ENCODE peak calls at places on chromosomes 4 and X, in seven cellular contexts. One of them, this sample, is unnamed.
A peak's percentile ranks its signal among the peaks of the same experiment; 100 is the strongest.

GRCh38 chr4:141346144-141346543 is 125.4 kb downstream of the ZNF330 start:
- DNase-seq in RWPE2: no peak
- DNase-seq in AG10803: peak; percentile 79
- DNase-seq in neural progenitor cell: peak; percentile 7
- DNase-seq in psoas muscle: no peak
- DNase-seq in osteoblast: no peak
- DNase-seq in Panc1: no peak
- DNase-seq in this sample: no peak

GRCh38 chrX:128897611-128898010 is 625.7 kb downstream of the SMARCA1 start:
- DNase-seq in RWPE2: no peak
- DNase-seq in AG10803: no peak
- DNase-seq in neural progenitor cell: no peak
- DNase-seq in psoas muscle: no peak
- DNase-seq in osteoblast: no peak
- DNase-seq in Panc1: no peak
- DNase-seq in this sample: no peak

GRCh38 chr4:6844986-6845385 is 62.5 kb downstream of the KIAA0232 start:
- DNase-seq in RWPE2: no peak
- DNase-seq in AG10803: no peak
- DNase-seq in neural progenitor cell: peak; percentile 51
- DNase-seq in psoas muscle: no peak
- DNase-seq in osteoblast: peak; percentile 44
- DNase-seq in Panc1: no peak
- DNase-seq in this sample: no peak

GRCh38 chr4:2393353-2394270 is 24.8 kb downstream of the ZFYVE28 start:
- DNase-seq in RWPE2: peak; percentile 54
- DNase-seq in AG10803: no peak
- DNase-seq in neural progenitor cell: peak; percentile 79
- DNase-seq in psoas muscle: peak; percentile 48
- DNase-seq in osteoblast: peak; percentile 58
- DNase-seq in Panc1: no peak
- DNase-seq in this sample: no peak

GRCh38 chr4:3043272-3044020 is 30.9 kb downstream of the HTT-AS start:
- DNase-seq in RWPE2: no peak
- DNase-seq in AG10803: no peak
- DNase-seq in neural progenitor cell: no peak
- DNase-seq in psoas muscle: no peak
- DNase-seq in osteoblast: no peak
- DNase-seq in Panc1: no peak
- DNase-seq in this sample: no peak

GRCh38 chr4:76090241-76090691 is 15.8 kb downstream of the ART3 start:
- DNase-seq in RWPE2: no peak
- DNase-seq in AG10803: peak; percentile 72
- DNase-seq in neural progenitor cell: no peak
- DNase-seq in psoas muscle: no peak
- DNase-seq in osteoblast: peak; percentile 18
- DNase-seq in Panc1: no peak
- DNase-seq in this sample: peak; percentile 74

GRCh38 chrX:30713061-30713525 is 59.9 kb downstream of the GK start:
- DNase-seq in RWPE2: no peak
- DNase-seq in AG10803: peak; percentile 72
- DNase-seq in neural progenitor cell: peak; percentile 70
- DNase-seq in psoas muscle: no peak
- DNase-seq in osteoblast: no peak
- DNase-seq in Panc1: peak; percentile 12
- DNase-seq in this sample: peak; percentile 33

GRCh38 chr4:3353747-3354454 is 61.1 kb downstream of the RGS12 start:
- DNase-seq in RWPE2: no peak
- DNase-seq in AG10803: no peak
- DNase-seq in neural progenitor cell: no peak
- DNase-seq in psoas muscle: no peak
- DNase-seq in osteoblast: no peak
- DNase-seq in Panc1: no peak
- DNase-seq in this sample: no peak

GRCh38 chrX:39960219-39960618 is 137.5 kb downstream of the BCOR start:
- DNase-seq in RWPE2: no peak
- DNase-seq in AG10803: no peak
- DNase-seq in neural progenitor cell: no peak
- DNase-seq in psoas muscle: no peak
- DNase-seq in osteoblast: no peak
- DNase-seq in Panc1: no peak
- DNase-seq in this sample: no peak

GRCh38 chr4:56260320-56260719 is 127.0 kb downstream of the AASDH start:
- DNase-seq in RWPE2: no peak
- DNase-seq in AG10803: no peak
- DNase-seq in neural progenitor cell: no peak
- DNase-seq in psoas muscle: no peak
- DNase-seq in osteoblast: no peak
- DNase-seq in Panc1: no peak
- DNase-seq in this sample: no peak

GRCh38 chr4:165541773-165542459 is 163.1 kb downstream of the CPE start:
- DNase-seq in RWPE2: no peak
- DNase-seq in AG10803: no peak
- DNase-seq in neural progenitor cell: no peak
- DNase-seq in psoas muscle: no peak
- DNase-seq in osteoblast: no peak
- DNase-seq in Panc1: no peak
- DNase-seq in this sample: no peak

GRCh38 chr4:111323916-111324315 is 701.0 kb upstream of the PITX2 start:
- DNase-seq in RWPE2: no peak
- DNase-seq in AG10803: peak; percentile 48
- DNase-seq in neural progenitor cell: no peak
- DNase-seq in psoas muscle: no peak
- DNase-seq in osteoblast: no peak
- DNase-seq in Panc1: no peak
- DNase-seq in this sample: no peak

GRCh38 chr4:121147923-121148443 is 16.1 kb downstream of the TNIP3 start:
- DNase-seq in RWPE2: no peak
- DNase-seq in AG10803: peak; percentile 87
- DNase-seq in neural progenitor cell: no peak
- DNase-seq in psoas muscle: no peak
- DNase-seq in osteoblast: no peak
- DNase-seq in Panc1: no peak
- DNase-seq in this sample: peak; percentile 62

GRCh38 chr4:66539745-66540144 is 869.5 kb upstream of the EPHA5 start:
- DNase-seq in RWPE2: no peak
- DNase-seq in AG10803: no peak
- DNase-seq in neural progenitor cell: no peak
- DNase-seq in psoas muscle: no peak
- DNase-seq in osteoblast: no peak
- DNase-seq in Panc1: no peak
- DNase-seq in this sample: no peak

GRCh38 chr4:123127218-123127617 is 204.8 kb upstream of the NUDT6 start:
- DNase-seq in RWPE2: no peak
- DNase-seq in AG10803: peak; percentile 32
- DNase-seq in neural progenitor cell: no peak
- DNase-seq in psoas muscle: no peak
- DNase-seq in osteoblast: peak; percentile 53
- DNase-seq in Panc1: no peak
- DNase-seq in this sample: no peak

GRCh38 chrX:71315917-71316316 is 14.4 kb downstream of the ITGB1BP2 start:
- DNase-seq in RWPE2: no peak
- DNase-seq in AG10803: peak; percentile 66
- DNase-seq in neural progenitor cell: no peak
- DNase-seq in psoas muscle: no peak
- DNase-seq in osteoblast: peak; percentile 85
- DNase-seq in Panc1: no peak
- DNase-seq in this sample: peak; percentile 62

GRCh38 chr4:15901996-15902395 is 36.5 kb downstream of the FGFBP1 start:
- DNase-seq in RWPE2: no peak
- DNase-seq in AG10803: no peak
- DNase-seq in neural progenitor cell: no peak
- DNase-seq in psoas muscle: no peak
- DNase-seq in osteoblast: no peak
- DNase-seq in Panc1: no peak
- DNase-seq in this sample: no peak

GRCh38 chrX:56978172-56978571 is 17.2 kb downstream of the SPIN3 start:
- DNase-seq in RWPE2: no peak
- DNase-seq in AG10803: peak; percentile 31
- DNase-seq in neural progenitor cell: peak; percentile 7
- DNase-seq in psoas muscle: no peak
- DNase-seq in osteoblast: peak; percentile 39
- DNase-seq in Panc1: no peak
- DNase-seq in this sample: no peak

GRCh38 chrX:73615022-73615421 is 52.0 kb downstream of the CHIC1 start:
- DNase-seq in RWPE2: no peak
- DNase-seq in AG10803: no peak
- DNase-seq in neural progenitor cell: no peak
- DNase-seq in psoas muscle: no peak
- DNase-seq in osteoblast: no peak
- DNase-seq in Panc1: no peak
- DNase-seq in this sample: no peak

GRCh38 chr4:169988252-169988651 is 37.9 kb downstream of the MFAP3L start:
- DNase-seq in RWPE2: no peak
- DNase-seq in AG10803: no peak
- DNase-seq in neural progenitor cell: no peak
- DNase-seq in psoas muscle: no peak
- DNase-seq in osteoblast: no peak
- DNase-seq in Panc1: no peak
- DNase-seq in this sample: no peak

GRCh38 chr4:95204267-95204835 is 344.4 kb downstream of the UNC5C start:
- DNase-seq in RWPE2: no peak
- DNase-seq in AG10803: no peak
- DNase-seq in neural progenitor cell: no peak
- DNase-seq in psoas muscle: no peak
- DNase-seq in osteoblast: no peak
- DNase-seq in Panc1: no peak
- DNase-seq in this sample: no peak

GRCh38 chr4:16725252-16725651 is 173.2 kb downstream of the LDB2 start:
- DNase-seq in RWPE2: no peak
- DNase-seq in AG10803: no peak
- DNase-seq in neural progenitor cell: no peak
- DNase-seq in psoas muscle: no peak
- DNase-seq in osteoblast: no peak
- DNase-seq in Panc1: no peak
- DNase-seq in this sample: no peak

GRCh38 chr4:55887594-55887993 is 34.1 kb downstream of the EXOC1 start:
- DNase-seq in RWPE2: no peak
- DNase-seq in AG10803: no peak
- DNase-seq in neural progenitor cell: peak; percentile 21
- DNase-seq in psoas muscle: no peak
- DNase-seq in osteoblast: no peak
- DNase-seq in Panc1: no peak
- DNase-seq in this sample: no peak

GRCh38 chr4:128573781-128574508 is 235.6 kb upstream of the JADE1 start:
- DNase-seq in RWPE2: no peak
- DNase-seq in AG10803: peak; percentile 93
- DNase-seq in neural progenitor cell: no peak
- DNase-seq in psoas muscle: no peak
- DNase-seq in osteoblast: peak; percentile 81
- DNase-seq in Panc1: no peak
- DNase-seq in this sample: no peak

GRCh38 chr4:53804719-53805118 is 213.4 kb upstream of the LNX1 start:
- DNase-seq in RWPE2: no peak
- DNase-seq in AG10803: no peak
- DNase-seq in neural progenitor cell: peak; percentile 18
- DNase-seq in psoas muscle: no peak
- DNase-seq in osteoblast: no peak
- DNase-seq in Panc1: no peak
- DNase-seq in this sample: no peak

DNA sequence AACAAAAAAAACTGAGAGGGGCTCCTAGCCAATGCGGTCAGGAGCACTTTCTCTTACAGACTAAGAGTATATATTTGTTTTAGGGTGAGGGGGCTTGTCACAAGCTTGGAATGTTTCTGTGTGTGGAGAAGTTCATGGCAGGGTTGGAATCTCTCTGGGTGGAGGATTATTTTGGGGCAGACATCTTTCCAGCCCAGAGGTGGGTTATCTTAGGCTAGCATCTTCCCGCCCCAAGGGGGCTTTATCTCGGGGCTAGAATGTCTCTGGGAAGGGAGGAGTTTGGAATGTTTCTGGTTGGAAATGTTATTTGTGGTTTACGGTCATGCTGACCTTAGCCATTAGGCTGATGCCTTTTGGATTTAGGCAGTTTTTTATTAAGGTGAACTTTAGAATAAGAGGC is 205.7 kb downstream of the RELL1 start:
- DNase-seq in RWPE2: no peak
- DNase-seq in AG10803: no peak
- DNase-seq in neural progenitor cell: no peak
- DNase-seq in psoas muscle: no peak
- DNase-seq in osteoblast: no peak
- DNase-seq in Panc1: no peak
- DNase-seq in this sample: no peak
- H3K4me3 ChIP-seq in RWPE2: no peak overlapping the region
- H3K4me3 ChIP-seq in AG10803: no peak overlapping the region
- H3K4me3 ChIP-seq in neural progenitor cell: no peak overlapping the region
- H3K4me3 ChIP-seq in psoas muscle: no peak overlapping the region
- H3K4me3 ChIP-seq in osteoblast: no peak overlapping the region
- H3K4me3 ChIP-seq in Panc1: no peak overlapping the region
- H3K4me3 ChIP-seq in this sample: no peak overlapping the region

GRCh38 chrX:47621851-47622250 is 2.2 kb upstream of the SYN1 start:
- DNase-seq in RWPE2: no peak
- DNase-seq in AG10803: no peak
- DNase-seq in neural progenitor cell: no peak
- DNase-seq in psoas muscle: no peak
- DNase-seq in osteoblast: no peak
- DNase-seq in Panc1: no peak
- DNase-seq in this sample: no peak

GRCh38 chrX:47623540-47624027 is 3.9 kb upstream of the SYN1 start:
- DNase-seq in RWPE2: peak; percentile 57
- DNase-seq in AG10803: peak; percentile 74
- DNase-seq in neural progenitor cell: peak; percentile 90
- DNase-seq in psoas muscle: no peak
- DNase-seq in osteoblast: peak; percentile 95
- DNase-seq in Panc1: no peak
- DNase-seq in this sample: peak; percentile 27

GRCh38 chrX:47620303-47620685 is 637 bp upstream of the SYN1 start:
- DNase-seq in RWPE2: no peak
- DNase-seq in AG10803: no peak
- DNase-seq in neural progenitor cell: no peak
- DNase-seq in psoas muscle: no peak
- DNase-seq in osteoblast: no peak
- DNase-seq in Panc1: no peak
- DNase-seq in this sample: no peak

GRCh38 chrX:47618923-47619485 is 653 bp downstream of the SYN1 start:
- DNase-seq in RWPE2: no peak
- DNase-seq in AG10803: no peak
- DNase-seq in neural progenitor cell: no peak
- DNase-seq in psoas muscle: no peak
- DNase-seq in osteoblast: no peak
- DNase-seq in Panc1: no peak
- DNase-seq in this sample: no peak

GRCh38 chrX:47619486-47620302 is at the start of gene SYN1:
- DNase-seq in RWPE2: no peak
- DNase-seq in AG10803: peak; percentile 70
- DNase-seq in neural progenitor cell: peak; percentile 93
- DNase-seq in psoas muscle: peak; percentile 88
- DNase-seq in osteoblast: peak; percentile 97
- DNase-seq in Panc1: no peak
- DNase-seq in this sample: peak; percentile 7
- TF ChIP-seq CTCF in RWPE2: no peak
- TF ChIP-seq CTCF in AG10803: no peak
- TF ChIP-seq CTCF in neural progenitor cell: peak; percentile 9
- TF ChIP-seq CTCF in psoas muscle: peak; percentile 13
- TF ChIP-seq CTCF in osteoblast: no peak
- TF ChIP-seq CTCF in Panc1: peak; percentile 39
- TF ChIP-seq CTCF in this sample: no peak

GRCh38 chrX:131792356-131792749 is 230.7 kb upstream of the STK26 start:
- DNase-seq in RWPE2: no peak
- DNase-seq in AG10803: peak; percentile 23
- DNase-seq in neural progenitor cell: no peak
- DNase-seq in psoas muscle: peak; percentile 91
- DNase-seq in osteoblast: peak; percentile 91
- DNase-seq in Panc1: peak; percentile 99
- DNase-seq in this sample: peak; percentile 88
- H3K4me3 ChIP-seq in RWPE2: no peak overlapping the region
- H3K4me3 ChIP-seq in AG10803: no peak overlapping the region
- H3K4me3 ChIP-seq in neural progenitor cell: no peak overlapping the region
- H3K4me3 ChIP-seq in psoas muscle: peak overlapping the region; percentile 65
- H3K4me3 ChIP-seq in osteoblast: peak overlapping the region; percentile 67
- H3K4me3 ChIP-seq in Panc1: peak overlapping the region; percentile 78
- H3K4me3 ChIP-seq in this sample: peak overlapping the region; percentile 53

GRCh38 chr4:177339794-177340374 is 30.2 kb downstream of the NEIL3 start:
- DNase-seq in RWPE2: no peak
- DNase-seq in AG10803: peak; percentile 58
- DNase-seq in neural progenitor cell: no peak
- DNase-seq in psoas muscle: no peak
- DNase-seq in osteoblast: peak; percentile 52
- DNase-seq in Panc1: no peak
- DNase-seq in this sample: peak; percentile 10
- TF ChIP-seq CTCF in RWPE2: peak; percentile 81
- TF ChIP-seq CTCF in AG10803: peak; percentile 90
- TF ChIP-seq CTCF in neural progenitor cell: peak; percentile 63
- TF ChIP-seq CTCF in psoas muscle: peak; percentile 49
- TF ChIP-seq CTCF in osteoblast: peak; percentile 77
- TF ChIP-seq CTCF in Panc1: peak; percentile 59
- TF ChIP-seq CTCF in this sample: peak; percentile 62